ENCODE peak calls at places on chromosome 6, in five cellular contexts. One of them, this sample, is unnamed.

GRCh38 chr6:139882977-139883728 is 508.7 kb upstream of the CITED2 start:
- DNase-seq in COR-L47: no peak
- DNase-seq in substantia nigra: no peak
- DNase-seq in memory B cell: no peak
- DNase-seq in CD8-positive, alpha-beta T cell: no peak
- DNase-seq in this sample: peak

GRCh38 chr6:17768388-17768787 is 61.7 kb upstream of the NUP153 start:
- DNase-seq in COR-L47: no peak
- DNase-seq in substantia nigra: no peak
- DNase-seq in memory B cell: no peak
- DNase-seq in CD8-positive, alpha-beta T cell: no peak
- DNase-seq in this sample: no peak

GRCh38 chr6:69090132-69090531 is 455.1 kb downstream of the ADGRB3 start:
- DNase-seq in COR-L47: no peak
- DNase-seq in substantia nigra: no peak
- DNase-seq in memory B cell: no peak
- DNase-seq in CD8-positive, alpha-beta T cell: no peak
- DNase-seq in this sample: no peak

GRCh38 chr6:135701426-135701825 is 150.1 kb upstream of the PDE7B start:
- DNase-seq in COR-L47: no peak
- DNase-seq in substantia nigra: no peak
- DNase-seq in memory B cell: no peak
- DNase-seq in CD8-positive, alpha-beta T cell: no peak
- DNase-seq in this sample: no peak

GRCh38 chr6:71388068-71388744 is 99.6 kb downstream of the OGFRL1 start:
- DNase-seq in COR-L47: no peak
- DNase-seq in substantia nigra: no peak
- DNase-seq in memory B cell: no peak
- DNase-seq in CD8-positive, alpha-beta T cell: no peak
- DNase-seq in this sample: no peak

GRCh38 chr6:75934643-75935472 is 137.6 kb downstream of the IMPG1 start:
- DNase-seq in COR-L47: peak
- DNase-seq in substantia nigra: peak
- DNase-seq in memory B cell: peak
- DNase-seq in CD8-positive, alpha-beta T cell: no peak
- DNase-seq in this sample: peak

GRCh38 chr6:148596886-148597455 is 149.9 kb upstream of the UST start:
- DNase-seq in COR-L47: no peak
- DNase-seq in substantia nigra: no peak
- DNase-seq in memory B cell: no peak
- DNase-seq in CD8-positive, alpha-beta T cell: no peak
- DNase-seq in this sample: no peak

GRCh38 chr6:107033136-107033535 is 5.1 kb downstream of the MTRES1 start:
- DNase-seq in COR-L47: no peak
- DNase-seq in substantia nigra: no peak
- DNase-seq in memory B cell: no peak
- DNase-seq in CD8-positive, alpha-beta T cell: no peak
- DNase-seq in this sample: no peak

GRCh38 chr6:39247667-39248194 is 18.5 kb upstream of the KCNK5 start:
- DNase-seq in COR-L47: no peak
- DNase-seq in substantia nigra: no peak
- DNase-seq in memory B cell: no peak
- DNase-seq in CD8-positive, alpha-beta T cell: no peak
- DNase-seq in this sample: no peak

GRCh38 chr6:132764370-132764769 is 6.7 kb upstream of the VNN2 start:
- DNase-seq in COR-L47: no peak
- DNase-seq in substantia nigra: no peak
- DNase-seq in memory B cell: no peak
- DNase-seq in CD8-positive, alpha-beta T cell: no peak
- DNase-seq in this sample: no peak

GRCh38 chr6:19413323-19413722 is 423.8 kb upstream of the ID4 start:
- DNase-seq in COR-L47: no peak
- DNase-seq in substantia nigra: no peak
- DNase-seq in memory B cell: no peak
- DNase-seq in CD8-positive, alpha-beta T cell: no peak
- DNase-seq in this sample: no peak